ENCODE peak calls at places on chromosomes 2 and 18, in four cellular contexts. M is ascending aorta, N is MG63, B is mammary epithelial cell. I is an unnamed sample.

GRCh38 chr2:219219781-219220532 is 1.2 kb upstream of the ABCB6 start:
- DNase-seq in B (no peak), N (no peak), M (no peak), I (no peak)

GRCh38 chr2:220847587-220847986 is 724.5 kb downstream of the EPHA4 start:
- DNase-seq in N (peak; percentile 73), M (no peak), B (peak; percentile 99), I (peak; percentile 93)

GRCh38 chr18:51559198-51559901 is 361.9 kb upstream of the MEX3C start:
- DNase-seq in M (no peak), B (peak; percentile 54), N (no peak), I (no peak)

GRCh38 chr2:234029150-234029733 is 21.3 kb upstream of the SPP2 start:
- DNase-seq in N (no peak), B (no peak), M (no peak), I (peak; percentile 13)

GRCh38 chr2:30733829-30734520 is 73.3 kb downstream of the CAPN13 start:
- DNase-seq in M (no peak), B (no peak), N (no peak), I (no peak)

GRCh38 chr2:211798868-211799267 is 739.7 kb downstream of the ERBB4 start:
- DNase-seq in N (no peak), M (no peak), B (no peak), I (no peak)

GRCh38 chr2:201680743-201681142 is 17.7 kb downstream of the MPP4 start:
- DNase-seq in B (no peak), M (no peak), N (peak; percentile 9), I (peak; percentile 7)

GRCh38 chr2:70087703-70088507 is 628 bp downstream of the PCBP1 start:
- DNase-seq in M (no peak), N (peak; percentile 38), B (peak; percentile 65), I (peak; percentile 83)

GRCh38 chr2:231288535-231289078 is 90.2 kb downstream of the ARMC9 start:
- DNase-seq in N (no peak), M (no peak), B (no peak), I (no peak)

GRCh38 chr2:9617749-9618148 is 13.0 kb downstream of the YWHAQ start:
- DNase-seq in M (no peak), B (no peak), N (peak; percentile 64), I (peak; percentile 66)

GRCh38 chr18:35616074-35616473 is 34.5 kb downstream of the GALNT1 start:
- DNase-seq in N (no peak), M (no peak), B (peak; percentile 22), I (no peak)

GRCh38 chr2:18829331-18829902 is 240.0 kb upstream of the NT5C1B start:
- DNase-seq in N (peak; percentile 36), M (no peak), B (peak; percentile 35), I (peak; percentile 85)

GRCh38 chr2:169294001-169294675 is 68.2 kb downstream of the LRP2 start:
- DNase-seq in M (no peak), N (no peak), B (no peak), I (no peak)

GRCh38 chr2:85795331-85796045 is 41.7 kb downstream of the ATOH8 start:
- DNase-seq in N (no peak), M (no peak), B (no peak), I (no peak)

GRCh38 chr2:220469201-220469600 is 841.8 kb downstream of the SLC4A3 start:
- DNase-seq in N (peak; percentile 62), M (no peak), B (no peak), I (peak; percentile 52)

GRCh38 chr2:168773719-168774521 is 28.5 kb upstream of the NOSTRIN start:
- DNase-seq in B (peak; percentile 40), N (peak; percentile 30), M (no peak), I (peak; percentile 82)

GRCh38 chr2:79612999-79613398 is 100.1 kb downstream of the CTNNA2 start:
- DNase-seq in N (no peak), B (no peak), M (no peak), I (no peak)

GRCh38 chr2:175755656-175756386 is 246.2 kb downstream of the LNPK start:
- DNase-seq in B (no peak), N (no peak), M (no peak), I (no peak)

GRCh38 chr2:163592954-163593622 is 142.7 kb downstream of the FIGN start:
- DNase-seq in B (no peak), N (no peak), M (no peak), I (no peak)

GRCh38 chr18:80154293-80154692 is 45.2 kb downstream of the ADNP2 start:
- DNase-seq in N (no peak), B (no peak), M (no peak), I (peak; percentile 56)

GRCh38 chr2:69046221-69046662 is 33.3 kb downstream of the ANTXR1 start:
- DNase-seq in B (peak; percentile 60), M (no peak), N (peak; percentile 18), I (peak; percentile 44)

GRCh38 chr2:102155703-102156515 is 13.4 kb downstream of the IL1R1 start:
- DNase-seq in B (peak; percentile 57), M (no peak), N (no peak), I (peak; percentile 68)

GRCh38 chr2:160932960-160933359 is 227.3 kb upstream of the TANK start:
- DNase-seq in B (no peak), M (no peak), N (no peak), I (peak; percentile 79)

GRCh38 chr2:233210843-233211600 is 40.5 kb upstream of the ATG16L1 start:
- DNase-seq in N (peak; percentile 93), M (no peak), B (peak; percentile 84), I (peak; percentile 91)

GRCh38 chr18:79926306-79926705 is 25.1 kb downstream of the SLC66A2 start:
- DNase-seq in N (no peak), B (no peak), M (no peak), I (no peak)

GRCh38 chr18:48238636-48239035 is 170.5 kb downstream of the ZBTB7C start:
- DNase-seq in M (no peak), N (no peak), B (no peak), I (no peak)

GRCh38 chr18:56086786-56087185 is 498.8 kb upstream of the TCF4 start:
- DNase-seq in N (no peak), B (no peak), M (no peak), I (no peak)

GRCh38 chr2:31556921-31557320 is 23.8 kb downstream of the SRD5A2 start:
- DNase-seq in M (no peak), N (no peak), B (peak; percentile 0), I (no peak)

GRCh38 chr2:2836343-2837070 is 505.4 kb upstream of the MYT1L start:
- DNase-seq in N (no peak), M (no peak), B (no peak), I (no peak)

GRCh38 chr2:2831656-2832055 is 500.6 kb upstream of the MYT1L start:
- DNase-seq in M (no peak), N (no peak), B (no peak), I (no peak)

GRCh38 chr2:2832657-2833056 is 501.6 kb upstream of the MYT1L start:
- DNase-seq in M (no peak), N (no peak), B (no peak), I (no peak)

GRCh38 chr2:2834530-2835254 is 503.6 kb upstream of the MYT1L start:
- DNase-seq in N (no peak), B (no peak), M (no peak), I (no peak)

GRCh38 chr2:2834105-2834504 is 503.0 kb upstream of the MYT1L start:
- DNase-seq in N (no peak), B (no peak), M (no peak), I (no peak)
- H3K9me3 ChIP-seq in N (no peaks in the 10 kb centered on the region), B (peaks cover 24% of the 10 kb centered on the region), M (no peaks in the 10 kb centered on the region), I (no peaks in the 10 kb centered on the region)

GRCh38 chr2:36482576-36483214 is 115.3 kb downstream of the FEZ2 start:
- DNase-seq in N (no peak), B (no peak), M (no peak), I (peak; percentile 32)
- H3K4me3 ChIP-seq in N (no peak overlapping the region), B (no peak overlapping the region), M (no peak overlapping the region), I (no peak overlapping the region)

GRCh38 chr2:170925923-170926322 is 3.1 kb upstream of the GORASP2 start:
- DNase-seq in M (no peak), N (no peak), B (no peak), I (no peak)
- H3K9me3 ChIP-seq in M (no peaks in the 10 kb centered on the region), N (no peaks in the 10 kb centered on the region), B (peaks cover 3% of the 10 kb centered on the region), I (no peaks in the 10 kb centered on the region)

GRCh38 chr2:144894612-144895300 is 374.8 kb upstream of the ZEB2 start:
- DNase-seq in N (no peak), B (no peak), M (no peak), I (no peak)
- H3K4me3 ChIP-seq in N (no peak overlapping the region), B (no peak overlapping the region), M (no peak overlapping the region), I (no peak overlapping the region)

GRCh38 chr2:239806758-239807434 is 218.2 kb downstream of the NDUFA10 start:
- DNase-seq in N (no peak), M (no peak), B (no peak), I (no peak)
- H3K9me3 ChIP-seq in N (no peaks in the 10 kb centered on the region), M (no peaks in the 10 kb centered on the region), B (peaks cover 33% of the 10 kb centered on the region), I (no peaks in the 10 kb centered on the region)

GRCh38 chr2:120765031-120765910 is 29.6 kb downstream of the GLI2 start:
- DNase-seq in N (peak; percentile 38), B (no peak), M (no peak), I (no peak)
- H3K4me3 ChIP-seq in N (no peak overlapping the region), B (no peak overlapping the region), M (no peak overlapping the region), I (no peak overlapping the region)

GRCh38 chr18:70331456-70332097 is 42.7 kb downstream of the SOCS6 start:
- DNase-seq in B (no peak), M (no peak), N (no peak), I (no peak)

GRCh38 chr18:70328169-70328568 is 39.3 kb downstream of the SOCS6 start:
- DNase-seq in N (no peak), B (no peak), M (no peak), I (no peak)

GRCh38 chr18:70330887-70331286 is 42.0 kb downstream of the SOCS6 start:
- DNase-seq in M (no peak), B (no peak), N (no peak), I (no peak)

GRCh38 chr18:70326255-70326654 is 37.4 kb downstream of the SOCS6 start:
- DNase-seq in M (no peak), B (no peak), N (no peak), I (no peak)

DNA sequence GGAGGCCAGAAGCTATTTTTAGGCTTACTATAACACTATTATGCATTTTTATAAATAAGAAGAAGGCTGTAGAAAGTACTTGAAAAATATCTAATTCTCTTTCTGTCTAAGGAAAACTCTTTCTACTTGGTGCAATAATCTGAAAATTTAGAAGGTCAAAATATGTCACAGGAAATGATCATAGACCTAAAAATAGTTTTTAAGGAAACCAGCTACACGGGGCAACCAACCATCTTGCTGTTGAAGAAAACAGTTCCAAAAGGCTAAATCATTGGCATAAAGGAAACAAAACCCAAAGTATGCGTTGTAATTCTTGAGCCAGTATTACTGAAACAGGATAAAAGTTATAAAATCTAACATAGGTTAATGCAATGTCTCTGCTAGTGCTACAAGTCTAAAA is 40.2 kb downstream of the SOCS6 start:
- DNase-seq in M (no peak), N (no peak), B (no peak), I (peak; percentile 39)
- H3K9me3 ChIP-seq in M (no peaks in the 10 kb centered on the region), N (peaks cover 2% of the 10 kb centered on the region), B (no peaks in the 10 kb centered on the region), I (no peaks in the 10 kb centered on the region)